ENCODE peak calls at places on chromosomes 5 and 9, in eight cellular contexts. E is A673, W is PC-9, Z is B cell, P is foreskin keratinocyte, R is kidney epithelial cell, S is neural progenitor cell, C is osteoblast. K is an unnamed sample.
A peak's percentile ranks its signal among the peaks of the same experiment; 100 is the strongest.

GRCh38 chr9:90458485-90458884 is 184.1 kb downstream of the DIRAS2 start:
- DNase-seq in E (no peak), W (peak; percentile 24), Z (no peak), P (no peak), R (no peak), S (peak; percentile 27), C (no peak), K (no peak)

GRCh38 chr5:155700333-155700732 is 626.6 kb upstream of the SGCD start:
- DNase-seq in E (no peak), W (no peak), Z (no peak), P (no peak), R (no peak), S (peak; percentile 35), C (no peak), K (no peak)

GRCh38 chr9:129054163-129054851 is 17.9 kb downstream of the MIGA2 start:
- DNase-seq in E (no peak), W (no peak), Z (no peak), P (no peak), R (no peak), S (no peak), C (no peak), K (no peak)

GRCh38 chr5:119055267-119055666 is 15.6 kb upstream of the DMXL1 start:
- DNase-seq in E (peak; percentile 24), W (no peak), Z (no peak), P (no peak), R (no peak), S (no peak), C (no peak), K (no peak)

GRCh38 chr5:68709229-68709628 is 384.6 kb upstream of the SLC30A5 start:
- DNase-seq in E (no peak), W (no peak), Z (no peak), P (no peak), R (no peak), S (peak; percentile 11), C (no peak), K (no peak)

GRCh38 chr5:179819296-179820126 is 1.2 kb upstream of the SQSTM1 start:
- DNase-seq in E (no peak), W (peak; percentile 98), Z (peak; percentile 59), P (peak; percentile 36), R (peak; percentile 52), S (peak; percentile 58), C (peak; percentile 92), K (no peak)

GRCh38 chr9:18726546-18726945 is 252.6 kb downstream of the ADAMTSL1 start:
- DNase-seq in E (no peak), W (no peak), Z (no peak), P (no peak), R (no peak), S (no peak), C (no peak), K (no peak)

GRCh38 chr5:95620870-95621838 is 1.3 kb downstream of the GPR150 start:
- DNase-seq in E (peak; percentile 27), W (peak; percentile 31), Z (no peak), P (no peak), R (no peak), S (peak; percentile 75), C (peak; percentile 81), K (peak; percentile 16)

GRCh38 chr5:169389318-169389717 is 88.4 kb upstream of the SLIT3 start:
- DNase-seq in E (no peak), W (no peak), Z (no peak), P (no peak), R (no peak), S (no peak), C (no peak), K (no peak)

GRCh38 chr5:109922396-109922995 is 232.8 kb downstream of the MAN2A1 start:
- DNase-seq in E (no peak), W (no peak), Z (no peak), P (no peak), R (no peak), S (no peak), C (no peak), K (no peak)

GRCh38 chr9:72396247-72397091 is 31.5 kb upstream of the ZFAND5 start:
- DNase-seq in E (peak; percentile 7), W (peak; percentile 4), Z (no peak), P (peak; percentile 21), R (peak; percentile 31), S (no peak), C (no peak), K (no peak)

GRCh38 chr5:22649076-22649475 is 204.1 kb downstream of the CDH12 start:
- DNase-seq in E (no peak), W (peak; percentile 7), Z (no peak), P (peak; percentile 67), R (no peak), S (no peak), C (no peak), K (no peak)

GRCh38 chr9:137664676-137665075 is 45.9 kb downstream of the EHMT1 start:
- DNase-seq in E (no peak), W (no peak), Z (no peak), P (no peak), R (no peak), S (peak; percentile 66), C (no peak), K (no peak)

GRCh38 chr9:1102010-1102712 is 52.0 kb downstream of the DMRT2 start:
- DNase-seq in E (no peak), W (no peak), Z (no peak), P (no peak), R (no peak), S (no peak), C (no peak), K (no peak)

GRCh38 chr9:98871456-98872065 is 64.1 kb downstream of the GALNT12 start:
- DNase-seq in E (no peak), W (no peak), Z (no peak), P (no peak), R (no peak), S (no peak), C (no peak), K (no peak)

GRCh38 chr9:115127191-115127817 is 9.3 kb upstream of the TNC start:
- DNase-seq in E (peak; percentile 62), W (no peak), Z (no peak), P (peak; percentile 90), R (no peak), S (no peak), C (peak; percentile 74), K (no peak)

DNA sequence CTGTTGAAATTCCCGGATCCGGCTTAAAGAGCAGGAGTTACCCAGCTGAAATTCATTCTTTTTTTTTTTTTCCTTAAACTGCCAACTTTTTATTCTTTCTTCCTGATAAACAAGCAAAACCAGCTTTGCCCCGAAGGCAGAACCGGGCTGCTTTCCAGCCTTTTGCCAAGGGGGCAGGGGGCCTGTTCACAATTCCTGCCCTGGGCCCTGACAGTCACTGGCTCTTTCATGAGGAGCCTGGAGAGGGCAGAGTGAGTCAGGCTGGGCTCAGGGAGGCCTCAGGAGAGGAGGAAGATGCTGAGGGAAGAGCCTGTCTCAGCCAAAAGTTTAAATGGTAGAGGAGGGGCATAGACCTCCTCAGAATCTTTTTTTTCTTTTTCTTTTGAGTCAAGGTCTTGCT is 4.8 kb downstream of the GLIPR2 start:
- DNase-seq in E (no peak), W (peak; percentile 70), Z (no peak), P (no peak), R (no peak), S (peak; percentile 56), C (peak; percentile 86), K (no peak)
- TF ChIP-seq CTCF in E (no peak), W (no peak), Z (no peak), P (peak; percentile 53), R (peak; percentile 59), S (peak; percentile 42), C (peak; percentile 59), K (peak; percentile 11)

DNA sequence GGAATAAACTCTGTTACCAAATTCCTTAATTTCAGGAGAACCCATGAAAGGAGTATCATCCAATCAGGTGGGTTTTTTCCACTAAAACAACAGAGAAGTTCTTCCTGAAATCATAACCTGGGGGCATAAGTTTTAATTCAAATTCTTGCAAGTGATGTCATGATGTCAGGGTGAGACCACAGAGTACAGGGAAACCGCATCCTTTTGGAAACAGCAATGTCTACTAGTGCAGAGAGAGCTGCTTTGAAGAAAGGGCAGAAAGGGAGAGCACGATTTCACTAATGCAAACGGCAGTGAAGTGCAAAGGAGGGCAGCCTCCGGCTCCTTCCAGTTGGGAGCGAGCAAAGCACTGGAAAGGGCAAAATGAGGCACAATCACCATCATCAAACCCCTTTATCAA is 20.6 kb upstream of the CMBL start:
- DNase-seq in E (no peak), W (no peak), Z (no peak), P (no peak), R (no peak), S (no peak), C (no peak), K (no peak)
- TF ChIP-seq CTCF in E (no peak), W (no peak), Z (no peak), P (no peak), R (no peak), S (no peak), C (no peak), K (no peak)

DNA sequence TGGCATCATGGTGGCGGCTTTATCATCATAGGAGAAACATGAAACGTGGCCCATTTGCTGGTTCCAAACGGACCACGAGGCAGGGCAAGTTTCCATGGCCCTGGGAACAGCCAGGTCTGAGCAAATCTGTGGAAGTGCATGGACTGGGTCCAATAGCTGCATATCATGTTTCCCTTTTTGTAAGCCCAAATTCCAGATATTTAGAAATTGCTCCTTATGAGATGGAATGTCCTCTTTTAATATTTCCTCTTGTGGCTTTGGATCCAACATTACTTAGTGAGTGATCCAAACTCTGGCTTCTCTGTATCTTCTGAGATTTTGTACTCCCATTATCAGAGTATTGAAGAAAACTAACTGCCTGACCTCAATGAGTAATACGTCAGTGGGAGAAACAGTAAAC is 79.8 kb upstream of the FBXL7 start:
- DNase-seq in E (no peak), W (no peak), Z (no peak), P (no peak), R (no peak), S (no peak), C (no peak), K (no peak)
- TF ChIP-seq CTCF in E (no peak), W (no peak), Z (no peak), P (no peak), R (no peak), S (no peak), C (no peak), K (no peak)

GRCh38 chr9:69118656-69119055 is 55.4 kb upstream of the TJP2 start:
- DNase-seq in E (no peak), W (no peak), Z (no peak), P (no peak), R (no peak), S (no peak), C (no peak), K (no peak)

GRCh38 chr9:69122391-69123141 is 51.5 kb upstream of the TJP2 start:
- DNase-seq in E (peak; percentile 32), W (peak; percentile 49), Z (no peak), P (peak; percentile 44), R (no peak), S (peak; percentile 53), C (peak; percentile 93), K (no peak)

GRCh38 chr9:69120380-69121154 is 53.5 kb upstream of the TJP2 start:
- DNase-seq in E (no peak), W (peak; percentile 96), Z (no peak), P (peak; percentile 63), R (no peak), S (peak; percentile 59), C (peak; percentile 85), K (no peak)

GRCh38 chr9:69121155-69122085 is 52.7 kb upstream of the TJP2 start:
- DNase-seq in E (peak; percentile 51), W (peak; percentile 73), Z (no peak), P (peak; percentile 37), R (no peak), S (peak; percentile 86), C (peak; percentile 89), K (peak; percentile 38)

DNA sequence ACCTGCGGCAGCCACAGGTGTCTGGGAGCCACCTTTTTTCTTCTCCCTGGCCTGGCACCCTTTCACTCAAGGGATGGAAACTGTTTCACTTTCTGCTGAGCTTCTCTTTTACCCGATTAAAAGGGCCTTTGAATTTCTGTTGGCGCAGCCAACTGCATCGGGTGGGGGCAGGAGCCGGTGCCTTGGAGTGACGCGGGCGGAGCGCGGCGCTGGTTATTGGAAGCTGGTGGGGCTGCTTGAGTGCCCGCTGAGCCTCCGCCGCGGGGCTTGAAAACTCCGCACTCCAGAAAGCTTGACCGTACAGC is 52.0 kb upstream of the TJP2 start:
- DNase-seq in E (peak; percentile 70), W (peak; percentile 47), Z (peak; percentile 59), P (peak; percentile 32), R (no peak), S (peak; percentile 77), C (peak; percentile 96), K (no peak)
- TF ChIP-seq CTCF in E (no peak), W (no peak), Z (no peak), P (no peak), R (no peak), S (no peak), C (no peak), K (no peak)